ENCODE peak calls at places on chromosome 9, in four cellular contexts. C, G, Z and S are unnamed samples.

GRCh38 chr9:112852741-112853505 is 37.8 kb downstream of the SLC46A2 start:
- DNase-seq in C (no peak), G (no peak), Z (no peak), S (no peak)

GRCh38 chr9:28853487-28853886 is 1280.2 kb upstream of the C9orf72 start:
- DNase-seq in C (no peak), G (no peak), Z (no peak), S (no peak)

GRCh38 chr9:88503845-88504764 is 30.9 kb upstream of the NXNL2 start:
- DNase-seq in C (no peak), G (no peak), Z (no peak), S (no peak)

GRCh38 chr9:136784249-136784996 is 6.7 kb upstream of the TMEM141 start:
- DNase-seq in C (no peak), G (no peak), Z (no peak), S (no peak)

GRCh38 chr9:129773262-129774048 is 20.6 kb upstream of the PTGES start:
- DNase-seq in C (peak), G (peak), Z (no peak), S (peak)

GRCh38 chr9:126531035-126531571 is 82.6 kb upstream of the LMX1B start:
- DNase-seq in C (no peak), G (no peak), Z (no peak), S (no peak)

GRCh38 chr9:134378901-134379338 is 52.7 kb downstream of the RXRA start:
- DNase-seq in C (no peak), G (no peak), Z (peak), S (peak)

GRCh38 chr9:90198956-90199355 is 443.7 kb downstream of the DIRAS2 start:
- DNase-seq in C (no peak), G (no peak), Z (no peak), S (no peak)

GRCh38 chr9:13427587-13427986 is 148.1 kb upstream of the MPDZ start:
- DNase-seq in C (no peak), G (no peak), Z (no peak), S (no peak)

DNA sequence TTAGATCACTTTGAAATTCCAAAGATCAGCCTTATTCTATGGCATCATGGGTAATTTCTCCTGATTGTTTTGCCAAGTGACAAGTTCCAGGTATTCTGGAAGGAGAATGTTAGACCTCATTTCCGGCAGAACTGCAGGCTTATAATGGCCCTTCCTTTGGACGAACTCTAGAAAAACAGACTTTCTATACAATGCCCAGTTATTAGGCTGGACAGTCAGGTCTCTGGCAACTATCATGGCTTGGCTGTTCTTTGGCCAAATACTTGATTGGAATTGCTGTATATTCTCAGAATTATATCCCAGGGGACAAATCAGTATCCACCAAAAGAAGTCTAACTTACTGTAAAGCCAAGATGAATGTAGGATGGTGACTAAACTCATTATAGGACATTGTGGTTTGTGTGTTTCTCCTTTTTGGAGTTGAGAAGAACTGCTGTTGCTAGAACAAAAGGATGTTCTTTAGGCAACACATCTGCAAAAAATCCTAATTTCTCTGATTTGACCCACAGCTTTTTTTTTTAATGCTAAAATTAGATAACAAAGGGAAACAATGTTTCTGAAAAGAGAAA is 69.0 kb downstream of the ADAMTSL1 start:
- DNase-seq in C (no peak), G (no peak), Z (no peak), S (no peak)
- H3K27ac ChIP-seq in C (no peak), G (no peak), Z (no peak), S (no peak)

GRCh38 chr9:95462419-95463121 is 54.2 kb downstream of the PTCH1 start:
- DNase-seq in C (peak), G (peak), Z (peak), S (peak)
- H3K27ac ChIP-seq in C (peak), G (no peak), Z (no peak), S (peak)

DNA sequence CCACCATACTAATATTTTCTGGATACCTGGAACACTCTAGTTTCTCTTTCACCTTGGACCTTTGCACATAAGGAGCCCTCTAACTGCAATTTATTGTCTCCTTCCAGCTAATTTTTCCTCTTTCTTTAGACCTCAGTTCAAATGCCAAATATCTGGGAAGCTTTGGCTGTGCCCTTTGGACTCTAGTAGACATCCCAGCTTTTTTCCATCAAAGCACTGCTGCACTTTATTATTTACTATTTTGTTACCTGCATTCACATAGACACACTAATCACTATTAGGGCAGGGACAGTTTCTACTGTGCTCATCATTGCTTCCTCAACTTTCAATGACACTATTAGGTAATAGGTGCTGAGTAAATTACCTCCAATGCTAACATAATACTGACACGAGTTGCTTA is 2.1 kb downstream of the RIGI start:
- DNase-seq in C (no peak), G (no peak), Z (no peak), S (no peak)
- H3K27ac ChIP-seq in C (peak), G (no peak), Z (no peak), S (no peak)

GRCh38 chr9:86766912-86767311 is 180.4 kb downstream of the GAS1 start:
- DNase-seq in C (peak), G (peak), Z (no peak), S (no peak)
- H3K27ac ChIP-seq in C (peak), G (no peak), Z (no peak), S (no peak)

GRCh38 chr9:70421020-70421271 is 6.5 kb upstream of the KLF9 start:
- DNase-seq in C (no peak), G (no peak), Z (no peak), S (no peak)
- H3K27ac ChIP-seq in C (peak), G (peak), Z (peak), S (peak)